ENCODE peak calls at places on chromosomes 1 and 21, in six cellular contexts. I is OCI-LY7; T is CD8-positive, alpha-beta memory T cell; A is hepatocyte; M is tibial nerve; N is gastrocnemius medialis. K is an unnamed sample. For H3K9me3, the result is how much of the 10 kb centered on the place peaks cover.

GRCh38 chr1:241499910-241500309 is 19.6 kb downstream of the FH start:
- DNase-seq in M (no peak), T (no peak), N (no peak), I (peak), A (peak), K (no peak)

GRCh38 chr1:157512036-157512969 is 40.0 kb downstream of the FCRL5 start:
- DNase-seq in I (peak), N (no peak), T (no peak), M (no peak), A (no peak), K (no peak)

GRCh38 chr1:11441211-11441952 is 37.6 kb upstream of the DISP3 start:
- DNase-seq in N (no peak), T (no peak), M (no peak), I (no peak), A (no peak), K (no peak)

GRCh38 chr1:8202182-8202905 is 115.6 kb upstream of the SLC45A1 start:
- DNase-seq in A (peak), I (no peak), T (no peak), N (peak), M (no peak), K (no peak)

GRCh38 chr1:28668956-28669719 is 554 bp downstream of the GMEB1 start:
- DNase-seq in I (peak), T (peak), A (peak), N (no peak), M (peak), K (no peak)

GRCh38 chr1:81832573-81832972 is 31.8 kb downstream of the ADGRL2 start:
- DNase-seq in N (no peak), I (no peak), T (no peak), M (no peak), A (peak), K (no peak)

GRCh38 chr1:212566522-212567479 is 41.8 kb upstream of the ATF3 start:
- DNase-seq in A (peak), I (peak), M (peak), T (peak), N (no peak), K (no peak)

GRCh38 chr1:78176448-78176847 is 130.7 kb downstream of the GIPC2 start:
- DNase-seq in A (peak), T (no peak), N (no peak), M (no peak), I (no peak), K (no peak)

GRCh38 chr1:159012495-159012894 is 2.8 kb downstream of the IFI16 start:
- DNase-seq in N (peak), T (no peak), A (no peak), M (peak), I (peak), K (no peak)

GRCh38 chr21:41932576-41933258 is 21.1 kb downstream of the C2CD2 start:
- DNase-seq in A (peak), T (no peak), N (no peak), I (no peak), M (no peak), K (no peak)

GRCh38 chr1:85225624-85226380 is 25.0 kb upstream of the SYDE2 start:
- DNase-seq in A (no peak), T (no peak), N (no peak), I (no peak), M (no peak), K (no peak)

GRCh38 chr1:247482747-247483146 is 24.8 kb upstream of the OR2B11 start:
- DNase-seq in T (no peak), M (no peak), N (no peak), I (no peak), A (no peak), K (no peak)

GRCh38 chr1:105793541-105794146 is 1262.8 kb upstream of the PRMT6 start:
- DNase-seq in M (no peak), A (peak), N (no peak), I (peak), T (no peak), K (no peak)

GRCh38 chr1:187477103-187477502 is 648.4 kb downstream of the PLA2G4A start:
- DNase-seq in M (no peak), A (peak), N (no peak), T (no peak), I (no peak), K (no peak)

GRCh38 chr1:36750706-36751105 is 268.0 kb upstream of the CSF3R start:
- DNase-seq in I (no peak), T (no peak), N (no peak), M (no peak), A (no peak), K (no peak)

GRCh38 chr21:34722684-34723300 is 54.0 kb downstream of the CLIC6 start:
- DNase-seq in T (no peak), A (no peak), N (no peak), I (peak), M (no peak), K (no peak)

GRCh38 chr1:106998431-106999002 is 58.0 kb upstream of the PRMT6 start:
- DNase-seq in N (no peak), T (no peak), M (no peak), I (no peak), A (peak), K (no peak)

GRCh38 chr21:15134711-15135110 is 69.9 kb upstream of the NRIP1 start:
- DNase-seq in A (no peak), I (no peak), T (no peak), N (no peak), M (no peak), K (no peak)

GRCh38 chr1:66332524-66332853 is 201.5 kb upstream of the SGIP1 start:
- DNase-seq in M (no peak), I (no peak), T (no peak), A (no peak), N (no peak), K (no peak)

GRCh38 chr1:160374291-160374690 is 7.4 kb downstream of the NHLH1 start:
- DNase-seq in T (no peak), A (no peak), I (no peak), M (no peak), N (no peak), K (no peak)

GRCh38 chr1:52002038-52002917 is 11.8 kb upstream of the RAB3B start:
- DNase-seq in M (peak), I (peak), N (peak), T (no peak), A (peak), K (peak)

GRCh38 chr1:30779294-30780071 is 21.9 kb upstream of the LAPTM5 start:
- DNase-seq in A (peak), N (peak), M (peak), T (peak), I (peak), K (peak)

GRCh38 chr1:151513626-151514101 is 2.5 kb downstream of the CGN start:
- DNase-seq in N (no peak), A (peak), I (peak), T (no peak), M (no peak), K (peak)

GRCh38 chr1:230109871-230110667 is 43.0 kb downstream of the GALNT2 start:
- DNase-seq in N (no peak), A (peak), M (no peak), T (no peak), I (peak), K (no peak)

GRCh38 chr1:234604726-234605492 is 5.1 kb downstream of the IRF2BP2 start:
- DNase-seq in M (no peak), I (no peak), N (no peak), T (no peak), A (no peak), K (no peak)

GRCh38 chr1:171600852-171601251 is 21.2 kb upstream of the MYOCOS start:
- DNase-seq in N (no peak), T (no peak), A (no peak), M (no peak), I (no peak), K (no peak)

GRCh38 chr1:27934818-27935549 is at the start of gene SMPDL3B:
- DNase-seq in M (no peak), T (no peak), I (peak), N (no peak), A (peak), K (peak)

GRCh38 chr1:41882496-41882895 is 36.2 kb downstream of the HIVEP3 start:
- DNase-seq in T (no peak), N (no peak), M (no peak), A (no peak), I (no peak), K (no peak)

GRCh38 chr21:32256226-32256625 is 22.6 kb downstream of the MIS18A start:
- DNase-seq in M (no peak), A (no peak), N (no peak), T (no peak), I (no peak), K (no peak)

GRCh38 chr1:113416515-113416914 is 26.2 kb downstream of the MAGI3 start:
- DNase-seq in T (no peak), A (no peak), N (no peak), I (peak), M (no peak), K (no peak)

GRCh38 chr1:6353948-6354658 is 39.5 kb downstream of the ACOT7 start:
- DNase-seq in I (no peak), M (no peak), A (no peak), T (no peak), N (peak), K (no peak)

GRCh38 chr1:98045211-98046030 is 124.6 kb upstream of the DPYD start:
- DNase-seq in A (no peak), M (no peak), I (no peak), N (no peak), T (no peak), K (no peak)

GRCh38 chr1:41330588-41331545 is 30.4 kb upstream of the FOXO6 start:
- DNase-seq in M (no peak), A (no peak), T (no peak), I (no peak), N (no peak), K (no peak)

GRCh38 chr1:220300442-220301121 is 28.3 kb upstream of the RAB3GAP2 start:
- DNase-seq in I (no peak), N (peak), T (no peak), M (peak), A (peak), K (peak)

GRCh38 chr1:40064797-40065492 is 24.4 kb downstream of the CAP1 start:
- DNase-seq in T (no peak), M (no peak), N (no peak), A (no peak), I (peak), K (no peak)

GRCh38 chr1:237012789-237013383 is 8.6 kb upstream of the MT1HL1 start:
- DNase-seq in M (no peak), N (no peak), T (no peak), I (no peak), A (peak), K (no peak)

DNA sequence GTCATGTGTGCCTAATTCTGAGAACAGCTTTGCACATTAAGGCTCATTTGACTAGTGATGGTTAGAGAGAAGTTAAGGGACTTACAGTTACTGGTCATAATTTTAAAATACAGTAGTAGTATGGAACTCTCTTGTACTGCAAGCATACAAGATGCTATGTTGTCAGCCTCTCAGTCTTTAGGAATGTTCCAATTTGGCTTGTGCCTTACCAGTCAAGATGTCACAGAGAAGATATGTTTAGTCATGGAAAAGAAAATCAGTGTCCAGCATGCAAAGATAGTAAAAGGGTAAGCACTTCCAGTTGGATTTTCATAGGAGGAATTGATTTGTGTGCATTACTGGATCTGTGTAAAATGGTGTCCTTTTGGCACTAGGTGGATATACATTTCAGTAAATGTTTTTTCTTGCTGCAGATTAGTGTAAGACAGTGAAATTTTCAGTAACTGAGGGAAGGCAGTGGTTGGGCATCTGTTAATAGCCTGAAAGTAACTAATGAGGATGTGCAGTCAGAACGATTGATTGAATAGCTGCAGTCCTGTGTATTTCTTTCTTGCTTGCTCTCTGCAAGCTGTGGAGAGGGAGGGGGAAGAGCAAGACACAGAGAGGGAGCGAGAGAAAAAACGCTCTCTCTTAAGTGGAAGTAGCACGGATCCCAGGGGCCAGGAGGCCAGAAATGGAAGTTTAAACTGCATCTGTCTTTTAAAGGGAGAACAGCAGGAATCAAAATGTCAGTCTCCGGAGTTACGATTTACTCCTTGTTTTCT is 108.2 kb downstream of the CLEC20A start:
- DNase-seq in A (no peak), T (no peak), M (no peak), N (no peak), I (no peak), K (no peak)
- H3K9me3 ChIP-seq in A (under half), T (under half), M (under half), N (under half), I (under half), K (under half)

DNA sequence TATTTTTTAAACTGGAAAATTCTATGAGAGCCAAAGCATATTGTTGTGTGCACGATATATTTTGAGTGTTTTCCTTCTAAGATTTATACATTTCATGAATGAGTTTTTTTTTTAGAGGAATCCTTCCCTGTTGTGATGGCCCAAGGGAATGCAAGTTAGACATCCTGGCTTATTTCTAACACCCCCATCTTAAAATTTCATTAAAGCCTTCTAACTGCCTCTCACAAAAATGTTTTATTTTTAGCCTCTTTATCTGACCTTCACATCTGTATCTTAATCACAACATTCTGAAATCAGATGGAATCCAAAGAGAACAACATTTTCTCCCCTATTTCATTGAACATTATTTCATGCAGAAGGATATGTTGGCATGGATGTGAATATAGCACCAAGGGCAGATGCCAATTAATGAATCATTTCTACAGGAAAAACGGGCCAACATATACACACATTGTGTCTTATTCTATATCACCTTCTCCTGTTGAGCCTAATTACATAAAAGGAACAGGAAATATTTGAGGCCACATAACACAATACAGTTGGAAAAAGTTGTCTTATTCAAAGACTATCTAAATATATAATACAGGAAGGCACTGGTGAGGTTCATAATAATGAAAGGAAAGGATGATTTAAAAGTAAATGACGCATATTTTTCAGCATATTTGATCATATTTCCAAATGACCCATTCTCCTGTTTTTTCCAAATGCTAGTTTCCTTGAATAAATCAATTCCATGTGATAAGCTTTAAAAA is 455.5 kb downstream of the TTLL7 start:
- DNase-seq in T (no peak), M (no peak), N (no peak), I (no peak), A (no peak), K (no peak)
- H3K9me3 ChIP-seq in T (under half), M (under half), N (under half), I (under half), A (under half), K (under half)

GRCh38 chr21:9774347-9774746 is 747.0 kb upstream of the TPTE start:
- DNase-seq in T (no peak), I (no peak), M (no peak), A (no peak), N (no peak), K (no peak)

GRCh38 chr21:9767592-9768375 is 753.6 kb upstream of the TPTE start:
- DNase-seq in T (no peak), I (no peak), M (no peak), A (no peak), N (no peak), K (no peak)

GRCh38 chr21:9772348-9772672 is 749.1 kb upstream of the TPTE start:
- DNase-seq in I (no peak), N (no peak), M (no peak), T (no peak), A (no peak), K (no peak)
- H3K9me3 ChIP-seq in I (under half), N (under half), M (under half), T (under half), A (under half), K (under half)

DNA sequence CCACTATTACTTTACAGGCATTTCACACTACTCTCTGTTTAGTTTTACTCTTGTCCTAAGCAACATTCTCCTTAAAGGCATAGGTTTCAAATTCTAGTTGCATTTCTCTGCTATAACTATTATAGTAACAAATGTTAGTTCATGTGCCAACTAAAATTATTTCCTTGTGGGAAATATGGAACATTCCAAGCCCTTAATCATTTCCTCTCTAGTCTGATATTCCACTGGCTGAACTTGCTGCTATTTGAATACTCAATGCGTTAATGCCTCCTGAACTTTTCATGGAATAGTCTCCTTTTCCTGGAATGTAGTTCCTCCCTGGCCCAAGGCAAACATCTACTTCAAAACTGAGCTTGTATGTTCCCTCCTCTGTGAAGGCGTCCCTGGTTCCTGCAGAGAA is 19.3 kb upstream of the TBX19 start:
- DNase-seq in M (no peak), I (no peak), A (no peak), N (no peak), T (no peak), K (no peak)
- H3K9me3 ChIP-seq in M (under half), I (under half), A (under half), N (under half), T (under half), K (under half)

DNA sequence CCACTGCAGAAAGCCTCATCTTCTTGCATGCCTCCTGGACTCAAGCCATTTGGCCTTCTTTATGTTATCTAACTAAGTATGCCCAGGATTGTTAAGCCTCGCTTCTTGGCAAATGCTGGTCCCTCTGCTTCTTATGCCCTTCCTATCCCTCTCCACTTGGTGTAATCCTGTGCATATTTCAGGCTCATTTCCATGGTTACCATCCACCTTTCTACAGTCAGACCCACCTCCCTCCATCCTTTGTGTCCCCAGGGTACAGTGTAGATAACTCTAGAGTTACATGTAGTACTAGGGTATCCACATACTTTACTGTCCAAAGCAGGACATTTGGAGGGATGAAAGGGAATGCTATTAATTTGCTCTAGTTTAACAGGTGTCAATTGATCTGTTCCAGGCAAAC is 6.5 kb upstream of the RNF19B start:
- DNase-seq in I (no peak), T (no peak), N (no peak), A (no peak), M (no peak), K (no peak)
- H3K9me3 ChIP-seq in I (under half), T (under half), N (under half), A (under half), M (under half), K (under half)

GRCh38 chr1:200724064-200724463 is 14.6 kb upstream of the CAMSAP2 start:
- DNase-seq in A (no peak), T (no peak), I (no peak), M (no peak), N (no peak), K (no peak)
- H3K9me3 ChIP-seq in A (under half), T (under half), I (under half), M (under half), N (under half), K (under half)

GRCh38 chr1:89794406-89794805 is 26.4 kb upstream of the LRRC8D start:
- DNase-seq in I (no peak), T (no peak), N (no peak), M (no peak), A (peak), K (no peak)

GRCh38 chr1:89786628-89787214 is 34.1 kb upstream of the LRRC8D start:
- DNase-seq in A (no peak), M (no peak), T (no peak), I (no peak), N (no peak), K (no peak)

GRCh38 chr1:89790592-89790991 is 30.2 kb upstream of the LRRC8D start:
- DNase-seq in I (no peak), M (no peak), T (no peak), N (no peak), A (no peak), K (no peak)

GRCh38 chr1:89791064-89791721 is 29.6 kb upstream of the LRRC8D start:
- DNase-seq in T (no peak), M (no peak), A (no peak), N (no peak), I (no peak), K (no peak)
- H3K9me3 ChIP-seq in T (under half), M (under half), A (under half), N (under half), I (under half), K (under half)